ENCODE peak calls at places on chromosomes 12 and 14, in eight cellular contexts. One of them, this sample, is unnamed.

GRCh38 chr12:110073049-110073831 is 24.9 kb upstream of the C12orf76 start:
- DNase-seq in neural progenitor cell: no peak
- DNase-seq in AG04450: no peak
- DNase-seq in epithelial cell of esophagus: no peak
- DNase-seq in BE2C: peak; percentile 22
- DNase-seq in esophagus squamous epithelium: no peak
- DNase-seq in left lung: no peak
- DNase-seq in DND-41: peak; percentile 54
- DNase-seq in this sample: no peak

GRCh38 chr12:105861232-105861631 is 277.5 kb downstream of the NUAK1 start:
- DNase-seq in neural progenitor cell: no peak
- DNase-seq in left lung: no peak
- DNase-seq in AG04450: no peak
- DNase-seq in DND-41: no peak
- DNase-seq in BE2C: no peak
- DNase-seq in esophagus squamous epithelium: no peak
- DNase-seq in epithelial cell of esophagus: no peak
- DNase-seq in this sample: no peak

GRCh38 chr12:44972746-44973421 is 78.0 kb downstream of the DBX2 start:
- DNase-seq in epithelial cell of esophagus: peak; percentile 37
- DNase-seq in neural progenitor cell: peak; percentile 70
- DNase-seq in esophagus squamous epithelium: no peak
- DNase-seq in BE2C: no peak
- DNase-seq in DND-41: peak; percentile 33
- DNase-seq in left lung: no peak
- DNase-seq in AG04450: no peak
- DNase-seq in this sample: peak; percentile 31

GRCh38 chr12:58886474-58886873 is 33.8 kb downstream of the LRIG3 start:
- DNase-seq in neural progenitor cell: no peak
- DNase-seq in AG04450: no peak
- DNase-seq in esophagus squamous epithelium: no peak
- DNase-seq in BE2C: no peak
- DNase-seq in DND-41: no peak
- DNase-seq in epithelial cell of esophagus: no peak
- DNase-seq in left lung: no peak
- DNase-seq in this sample: no peak

GRCh38 chr14:68693926-68694325 is 98.9 kb downstream of the ZFP36L1 start:
- DNase-seq in neural progenitor cell: no peak
- DNase-seq in DND-41: no peak
- DNase-seq in BE2C: no peak
- DNase-seq in esophagus squamous epithelium: no peak
- DNase-seq in left lung: no peak
- DNase-seq in AG04450: no peak
- DNase-seq in epithelial cell of esophagus: no peak
- DNase-seq in this sample: no peak

GRCh38 chr12:49901986-49902385 is 1.7 kb downstream of the FAIM2 start:
- DNase-seq in left lung: no peak
- DNase-seq in DND-41: no peak
- DNase-seq in BE2C: no peak
- DNase-seq in esophagus squamous epithelium: no peak
- DNase-seq in neural progenitor cell: no peak
- DNase-seq in AG04450: no peak
- DNase-seq in epithelial cell of esophagus: no peak
- DNase-seq in this sample: no peak

GRCh38 chr14:52125885-52126284 is 57.0 kb upstream of the NID2 start:
- DNase-seq in BE2C: no peak
- DNase-seq in left lung: no peak
- DNase-seq in DND-41: no peak
- DNase-seq in esophagus squamous epithelium: no peak
- DNase-seq in AG04450: no peak
- DNase-seq in epithelial cell of esophagus: no peak
- DNase-seq in neural progenitor cell: no peak
- DNase-seq in this sample: no peak

GRCh38 chr12:102885043-102885932 is 31.8 kb downstream of the PAH start:
- DNase-seq in DND-41: no peak
- DNase-seq in epithelial cell of esophagus: no peak
- DNase-seq in esophagus squamous epithelium: no peak
- DNase-seq in left lung: peak; percentile 74
- DNase-seq in AG04450: no peak
- DNase-seq in BE2C: no peak
- DNase-seq in neural progenitor cell: peak; percentile 78
- DNase-seq in this sample: no peak

GRCh38 chr14:52121441-52121840 is 52.6 kb upstream of the NID2 start:
- DNase-seq in esophagus squamous epithelium: no peak
- DNase-seq in DND-41: no peak
- DNase-seq in AG04450: no peak
- DNase-seq in left lung: no peak
- DNase-seq in epithelial cell of esophagus: no peak
- DNase-seq in neural progenitor cell: no peak
- DNase-seq in BE2C: no peak
- DNase-seq in this sample: no peak

GRCh38 chr12:2017724-2018337 is 13.6 kb upstream of the DCP1B start:
- DNase-seq in neural progenitor cell: peak; percentile 49
- DNase-seq in esophagus squamous epithelium: no peak
- DNase-seq in BE2C: no peak
- DNase-seq in epithelial cell of esophagus: no peak
- DNase-seq in AG04450: no peak
- DNase-seq in left lung: no peak
- DNase-seq in DND-41: no peak
- DNase-seq in this sample: no peak

GRCh38 chr14:99320105-99320572 is 48.1 kb upstream of the BCL11B start:
- DNase-seq in AG04450: no peak
- DNase-seq in esophagus squamous epithelium: no peak
- DNase-seq in left lung: peak; percentile 88
- DNase-seq in neural progenitor cell: peak; percentile 74
- DNase-seq in BE2C: peak; percentile 74
- DNase-seq in epithelial cell of esophagus: peak; percentile 60
- DNase-seq in DND-41: peak; percentile 71
- DNase-seq in this sample: peak; percentile 47

GRCh38 chr12:132904718-132905328 is 17.4 kb upstream of the CHFR start:
- DNase-seq in BE2C: peak; percentile 79
- DNase-seq in left lung: peak; percentile 93
- DNase-seq in AG04450: no peak
- DNase-seq in esophagus squamous epithelium: no peak
- DNase-seq in DND-41: no peak
- DNase-seq in neural progenitor cell: peak; percentile 90
- DNase-seq in epithelial cell of esophagus: peak; percentile 45
- DNase-seq in this sample: no peak

GRCh38 chr12:39905152-39905551 is 200.7 kb downstream of the SLC2A13 start:
- DNase-seq in esophagus squamous epithelium: no peak
- DNase-seq in epithelial cell of esophagus: no peak
- DNase-seq in neural progenitor cell: no peak
- DNase-seq in DND-41: no peak
- DNase-seq in BE2C: peak; percentile 73
- DNase-seq in AG04450: no peak
- DNase-seq in left lung: no peak
- DNase-seq in this sample: no peak

GRCh38 chr12:23534196-23534595 is 415.3 kb downstream of the SOX5 start:
- DNase-seq in AG04450: no peak
- DNase-seq in epithelial cell of esophagus: no peak
- DNase-seq in esophagus squamous epithelium: no peak
- DNase-seq in DND-41: no peak
- DNase-seq in BE2C: peak; percentile 52
- DNase-seq in neural progenitor cell: no peak
- DNase-seq in left lung: no peak
- DNase-seq in this sample: no peak

GRCh38 chr12:15679146-15679545 is 110.0 kb downstream of the EPS8 start:
- DNase-seq in neural progenitor cell: no peak
- DNase-seq in esophagus squamous epithelium: no peak
- DNase-seq in left lung: no peak
- DNase-seq in DND-41: no peak
- DNase-seq in epithelial cell of esophagus: no peak
- DNase-seq in AG04450: no peak
- DNase-seq in BE2C: no peak
- DNase-seq in this sample: no peak

GRCh38 chr14:20262642-20263128 is 23.6 kb downstream of the OR11H4 start:
- DNase-seq in esophagus squamous epithelium: no peak
- DNase-seq in AG04450: no peak
- DNase-seq in epithelial cell of esophagus: peak; percentile 96
- DNase-seq in BE2C: peak; percentile 43
- DNase-seq in neural progenitor cell: no peak
- DNase-seq in left lung: no peak
- DNase-seq in DND-41: no peak
- DNase-seq in this sample: no peak

GRCh38 chr12:111437816-111438454 is 32.2 kb downstream of the SH2B3 start:
- DNase-seq in esophagus squamous epithelium: no peak
- DNase-seq in neural progenitor cell: no peak
- DNase-seq in DND-41: no peak
- DNase-seq in BE2C: no peak
- DNase-seq in left lung: no peak
- DNase-seq in epithelial cell of esophagus: peak; percentile 85
- DNase-seq in AG04450: no peak
- DNase-seq in this sample: no peak

GRCh38 chr12:53324113-53324778 is 2.8 kb upstream of the AAAS start:
- DNase-seq in neural progenitor cell: peak; percentile 64
- DNase-seq in epithelial cell of esophagus: no peak
- DNase-seq in DND-41: peak; percentile 70
- DNase-seq in AG04450: no peak
- DNase-seq in left lung: no peak
- DNase-seq in esophagus squamous epithelium: no peak
- DNase-seq in BE2C: no peak
- DNase-seq in this sample: peak; percentile 79

GRCh38 chr12:113222730-113223531 is 1.7 kb downstream of the TPCN1 start:
- DNase-seq in AG04450: peak; percentile 77
- DNase-seq in left lung: no peak
- DNase-seq in epithelial cell of esophagus: peak; percentile 62
- DNase-seq in BE2C: no peak
- DNase-seq in esophagus squamous epithelium: no peak
- DNase-seq in neural progenitor cell: no peak
- DNase-seq in DND-41: peak; percentile 66
- DNase-seq in this sample: peak; percentile 50
- H3K4me3 ChIP-seq in AG04450: peak overlapping the region; percentile 89
- H3K4me3 ChIP-seq in left lung: no peak overlapping the region
- H3K4me3 ChIP-seq in epithelial cell of esophagus: peak overlapping the region; percentile 72
- H3K4me3 ChIP-seq in BE2C: peak overlapping the region; percentile 93
- H3K4me3 ChIP-seq in esophagus squamous epithelium: peak overlapping the region; percentile 82
- H3K4me3 ChIP-seq in neural progenitor cell: no peak overlapping the region
- H3K4me3 ChIP-seq in DND-41: peak overlapping the region; percentile 78
- H3K4me3 ChIP-seq in this sample: peak overlapping the region; percentile 42

GRCh38 chr12:99959549-99960170 is 25.1 kb downstream of the ANKS1B start:
- DNase-seq in AG04450: no peak
- DNase-seq in neural progenitor cell: no peak
- DNase-seq in left lung: no peak
- DNase-seq in BE2C: no peak
- DNase-seq in DND-41: no peak
- DNase-seq in epithelial cell of esophagus: peak; percentile 77
- DNase-seq in esophagus squamous epithelium: no peak
- DNase-seq in this sample: no peak

GRCh38 chr12:99954724-99955123 is 30.0 kb downstream of the ANKS1B start:
- DNase-seq in esophagus squamous epithelium: no peak
- DNase-seq in AG04450: no peak
- DNase-seq in DND-41: no peak
- DNase-seq in neural progenitor cell: peak; percentile 3
- DNase-seq in epithelial cell of esophagus: no peak
- DNase-seq in left lung: no peak
- DNase-seq in BE2C: no peak
- DNase-seq in this sample: no peak

GRCh38 chr12:99957866-99958466 is 26.8 kb downstream of the ANKS1B start:
- DNase-seq in DND-41: no peak
- DNase-seq in epithelial cell of esophagus: no peak
- DNase-seq in esophagus squamous epithelium: no peak
- DNase-seq in BE2C: no peak
- DNase-seq in neural progenitor cell: no peak
- DNase-seq in left lung: no peak
- DNase-seq in AG04450: no peak
- DNase-seq in this sample: no peak

DNA sequence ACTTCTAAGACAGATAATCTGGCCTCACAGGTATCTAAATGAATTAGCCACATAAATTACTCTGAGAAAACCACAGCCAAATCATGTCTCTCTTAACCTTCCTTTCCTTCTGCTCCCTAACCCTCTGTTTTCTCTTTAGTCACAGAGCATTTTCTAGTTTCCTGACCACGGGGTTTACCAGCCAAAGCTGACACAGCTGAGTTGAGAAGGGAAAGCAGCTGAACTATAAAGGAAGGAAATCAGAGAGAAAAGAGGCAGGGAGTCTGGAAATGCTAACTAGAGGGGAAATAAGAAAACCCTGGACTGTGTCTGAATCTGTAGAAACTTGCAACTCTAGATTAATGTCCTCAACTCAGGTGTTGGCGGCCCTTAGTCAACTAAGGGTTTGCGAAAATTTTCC is 24.4 kb downstream of the ANKS1B start:
- DNase-seq in AG04450: no peak
- DNase-seq in neural progenitor cell: no peak
- DNase-seq in BE2C: no peak
- DNase-seq in DND-41: no peak
- DNase-seq in esophagus squamous epithelium: no peak
- DNase-seq in epithelial cell of esophagus: no peak
- DNase-seq in left lung: no peak
- DNase-seq in this sample: peak; percentile 5
- H3K4me3 ChIP-seq in AG04450: no peak overlapping the region
- H3K4me3 ChIP-seq in neural progenitor cell: no peak overlapping the region
- H3K4me3 ChIP-seq in BE2C: no peak overlapping the region
- H3K4me3 ChIP-seq in DND-41: no peak overlapping the region
- H3K4me3 ChIP-seq in esophagus squamous epithelium: no peak overlapping the region
- H3K4me3 ChIP-seq in epithelial cell of esophagus: no peak overlapping the region
- H3K4me3 ChIP-seq in left lung: no peak overlapping the region
- H3K4me3 ChIP-seq in this sample: no peak overlapping the region

GRCh38 chr14:87989613-87990299 is 3.2 kb downstream of the GALC start:
- DNase-seq in left lung: no peak
- DNase-seq in epithelial cell of esophagus: peak; percentile 39
- DNase-seq in neural progenitor cell: no peak
- DNase-seq in esophagus squamous epithelium: no peak
- DNase-seq in BE2C: no peak
- DNase-seq in AG04450: no peak
- DNase-seq in DND-41: no peak
- DNase-seq in this sample: no peak

GRCh38 chr14:87992720-87993484 is at the start of gene GALC:
- DNase-seq in BE2C: peak; percentile 94
- DNase-seq in neural progenitor cell: peak; percentile 96
- DNase-seq in esophagus squamous epithelium: peak; percentile 79
- DNase-seq in epithelial cell of esophagus: peak; percentile 91
- DNase-seq in DND-41: no peak
- DNase-seq in AG04450: peak; percentile 73
- DNase-seq in left lung: peak; percentile 99
- DNase-seq in this sample: no peak

GRCh38 chr14:87993485-87993809 is 465 bp upstream of the GALC start:
- DNase-seq in esophagus squamous epithelium: no peak
- DNase-seq in epithelial cell of esophagus: no peak
- DNase-seq in AG04450: no peak
- DNase-seq in BE2C: no peak
- DNase-seq in neural progenitor cell: no peak
- DNase-seq in DND-41: no peak
- DNase-seq in left lung: no peak
- DNase-seq in this sample: no peak

GRCh38 chr14:87990687-87991086 is 2.3 kb downstream of the GALC start:
- DNase-seq in BE2C: no peak
- DNase-seq in neural progenitor cell: no peak
- DNase-seq in epithelial cell of esophagus: no peak
- DNase-seq in left lung: no peak
- DNase-seq in AG04450: no peak
- DNase-seq in esophagus squamous epithelium: no peak
- DNase-seq in DND-41: no peak
- DNase-seq in this sample: no peak

GRCh38 chr14:87992349-87992719 is 648 bp downstream of the GALC start:
- DNase-seq in AG04450: no peak
- DNase-seq in DND-41: no peak
- DNase-seq in epithelial cell of esophagus: no peak
- DNase-seq in BE2C: no peak
- DNase-seq in esophagus squamous epithelium: no peak
- DNase-seq in neural progenitor cell: peak; percentile 60
- DNase-seq in left lung: no peak
- DNase-seq in this sample: no peak
- H3K4me3 ChIP-seq in AG04450: peak overlapping the region; percentile 69
- H3K4me3 ChIP-seq in DND-41: no peak overlapping the region
- H3K4me3 ChIP-seq in epithelial cell of esophagus: peak overlapping the region; percentile 55
- H3K4me3 ChIP-seq in BE2C: peak overlapping the region; percentile 56
- H3K4me3 ChIP-seq in esophagus squamous epithelium: peak overlapping the region; percentile 84
- H3K4me3 ChIP-seq in neural progenitor cell: peak overlapping the region; percentile 74
- H3K4me3 ChIP-seq in left lung: peak overlapping the region; percentile 54
- H3K4me3 ChIP-seq in this sample: no peak overlapping the region

GRCh38 chr12:108333898-108334699 is 5.0 kb downstream of the CMKLR1 start:
- DNase-seq in epithelial cell of esophagus: peak; percentile 37
- DNase-seq in AG04450: no peak
- DNase-seq in esophagus squamous epithelium: no peak
- DNase-seq in DND-41: no peak
- DNase-seq in left lung: no peak
- DNase-seq in neural progenitor cell: no peak
- DNase-seq in BE2C: no peak
- DNase-seq in this sample: peak; percentile 41
- H3K4me3 ChIP-seq in epithelial cell of esophagus: no peak overlapping the region
- H3K4me3 ChIP-seq in AG04450: no peak overlapping the region
- H3K4me3 ChIP-seq in esophagus squamous epithelium: no peak overlapping the region
- H3K4me3 ChIP-seq in DND-41: no peak overlapping the region
- H3K4me3 ChIP-seq in left lung: no peak overlapping the region
- H3K4me3 ChIP-seq in neural progenitor cell: no peak overlapping the region
- H3K4me3 ChIP-seq in BE2C: no peak overlapping the region
- H3K4me3 ChIP-seq in this sample: no peak overlapping the region